ENCODE peak calls at places on chromosomes 5 and 9, in nine cellular contexts. F is brain microvascular endothelial cell; P is NT2/D1; M is PC-3; H is CD4-positive, alpha-beta memory T cell; Q is breast epithelium; U is mesendoderm; Z is heart left ventricle; V is astrocyte. D is an unnamed sample.

GRCh38 chr5:141947366-141947765 is 10.6 kb downstream of the PCDH12 start:
- DNase-seq in Z (no peak), M (no peak), V (no peak), F (no peak), P (no peak), Q (no peak), H (no peak), U (no peak), D (no peak)

GRCh38 chr9:122004589-122004988 is 88.5 kb downstream of the TTLL11 start:
- DNase-seq in V (no peak), U (no peak), Z (no peak), H (no peak), Q (no peak), F (no peak), M (no peak), P (no peak), D (no peak)

GRCh38 chr5:78549043-78549442 is 99.5 kb downstream of the LHFPL2 start:
- DNase-seq in M (no peak), F (no peak), Z (no peak), P (no peak), V (no peak), Q (no peak), H (no peak), U (no peak), D (no peak)

GRCh38 chr9:137028281-137029057 is 432 bp upstream of the ABCA2 start:
- DNase-seq in V (no peak), U (peak; percentile 34), F (no peak), P (no peak), M (peak; percentile 61), H (peak; percentile 69), Q (peak; percentile 73), Z (peak; percentile 72), D (peak; percentile 70)

GRCh38 chr5:52831776-52832511 is 44.2 kb downstream of the ITGA1 start:
- DNase-seq in Z (no peak), F (no peak), M (no peak), H (no peak), V (no peak), U (no peak), Q (no peak), P (no peak), D (no peak)

GRCh38 chr5:157372472-157372822 is 87.6 kb upstream of the NIPAL4 start:
- DNase-seq in M (peak; percentile 83), U (no peak), Z (no peak), Q (no peak), V (no peak), H (no peak), P (no peak), F (no peak), D (no peak)

GRCh38 chr5:71483355-71483754 is 27.9 kb downstream of the BDP1 start:
- DNase-seq in Q (no peak), U (peak; percentile 37), V (peak; percentile 89), P (no peak), M (peak; percentile 80), F (peak; percentile 11), H (no peak), Z (no peak), D (no peak)

GRCh38 chr9:110157812-110158629 is 49.9 kb downstream of the C9orf152 start:
- DNase-seq in M (no peak), H (no peak), Q (no peak), P (no peak), F (no peak), V (no peak), Z (no peak), U (no peak), D (no peak)

GRCh38 chr5:123937230-123937629 is 425.3 kb downstream of the CSNK1G3 start:
- DNase-seq in F (peak; percentile 52), V (peak; percentile 18), M (peak; percentile 72), Z (peak; percentile 41), P (peak; percentile 51), Q (no peak), U (peak; percentile 90), H (no peak), D (peak; percentile 15)

GRCh38 chr9:89000281-89000875 is 9.1 kb downstream of the S1PR3 start:
- DNase-seq in H (no peak), F (no peak), U (no peak), Q (no peak), V (no peak), M (no peak), P (no peak), Z (no peak), D (no peak)

GRCh38 chr9:115992834-115993233 is 160.8 kb upstream of the PAPPA start:
- DNase-seq in P (no peak), H (no peak), M (no peak), Q (no peak), F (peak; percentile 60), Z (no peak), U (peak; percentile 24), V (peak; percentile 62), D (no peak)

GRCh38 chr9:134010310-134010709 is 15.0 kb upstream of the BRD3OS start:
- DNase-seq in U (no peak), F (no peak), H (no peak), Z (no peak), Q (no peak), V (no peak), M (no peak), P (no peak), D (no peak)

DNA sequence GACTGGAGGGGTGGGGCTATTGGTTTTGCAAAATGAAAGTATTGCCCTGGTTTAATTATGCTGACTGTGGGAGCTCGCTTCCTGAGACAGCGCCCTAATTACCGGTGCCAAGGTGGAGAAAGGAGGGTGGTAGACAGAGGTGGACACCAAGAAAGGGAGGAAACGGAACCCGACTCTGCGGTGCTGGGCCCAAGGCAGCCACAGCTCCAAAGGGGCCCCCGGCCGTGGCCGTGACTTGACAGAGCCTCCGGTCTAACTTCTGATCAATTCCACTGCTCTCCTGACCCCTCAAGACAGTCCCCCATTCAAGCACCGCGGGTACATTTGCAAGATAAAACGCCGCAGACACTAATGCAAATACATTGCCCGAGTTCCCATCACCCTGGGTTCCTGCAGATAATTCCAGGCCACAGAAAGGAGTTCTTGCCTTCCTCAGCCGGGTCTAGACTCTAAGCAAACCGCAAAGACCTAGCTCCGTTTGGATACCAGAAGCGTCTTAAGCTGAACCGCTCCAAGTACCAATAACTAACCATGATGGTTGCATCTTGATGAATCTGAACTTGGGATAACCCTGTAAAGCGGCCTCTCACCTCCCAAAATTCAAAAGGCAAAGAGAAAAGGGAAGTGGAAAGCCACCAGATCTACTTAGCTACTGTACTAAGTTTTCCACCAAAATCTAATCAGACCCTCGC is 211.0 kb downstream of the MEF2C start:
- DNase-seq in H (no peak), M (no peak), V (peak; percentile 64), Z (no peak), U (peak; percentile 61), F (no peak), Q (no peak), P (peak; percentile 71), D (no peak)
- H3K27me3 ChIP-seq in H (peaks cover 72% of the 10 kb centered on the region), M (no peaks in the 10 kb centered on the region), V (peaks cover 8% of the 10 kb centered on the region), Z (peaks cover 98% of the 10 kb centered on the region), U (peaks cover 38% of the 10 kb centered on the region), F (peaks cover 96% of the 10 kb centered on the region), Q (peaks cover 98% of the 10 kb centered on the region), P (peaks cover 96% of the 10 kb centered on the region), D (no peaks in the 10 kb centered on the region)

GRCh38 chr5:39017504-39017903 is 56.7 kb downstream of the RICTOR start:
- DNase-seq in H (no peak), P (no peak), V (no peak), U (no peak), M (no peak), F (no peak), Z (no peak), Q (no peak), D (no peak)

GRCh38 chr5:39013938-39014337 is 60.3 kb downstream of the RICTOR start:
- DNase-seq in Q (no peak), V (peak; percentile 39), F (no peak), M (no peak), Z (no peak), U (no peak), P (no peak), H (no peak), D (no peak)

GRCh38 chr5:39014544-39014943 is 59.7 kb downstream of the RICTOR start:
- DNase-seq in Q (no peak), P (no peak), H (no peak), Z (no peak), U (peak; percentile 60), V (peak; percentile 92), M (no peak), F (peak; percentile 93), D (no peak)

GRCh38 chr5:39016587-39017275 is 57.5 kb downstream of the RICTOR start:
- DNase-seq in U (no peak), Z (no peak), M (no peak), P (no peak), H (no peak), F (no peak), V (peak; percentile 15), Q (no peak), D (no peak)

GRCh38 chr5:39015743-39016586 is 58.2 kb downstream of the RICTOR start:
- DNase-seq in P (no peak), F (peak; percentile 66), V (peak; percentile 81), M (peak; percentile 85), Z (no peak), U (no peak), Q (no peak), H (no peak), D (no peak)
- H3K4me3 ChIP-seq in P (no peak overlapping the region), F (no peak overlapping the region), V (peak overlapping the region; percentile 2), M (peak overlapping the region; percentile 16), Z (no peak overlapping the region), U (no peak overlapping the region), Q (no peak overlapping the region), H (no peak overlapping the region), D (no peak overlapping the region)

DNA sequence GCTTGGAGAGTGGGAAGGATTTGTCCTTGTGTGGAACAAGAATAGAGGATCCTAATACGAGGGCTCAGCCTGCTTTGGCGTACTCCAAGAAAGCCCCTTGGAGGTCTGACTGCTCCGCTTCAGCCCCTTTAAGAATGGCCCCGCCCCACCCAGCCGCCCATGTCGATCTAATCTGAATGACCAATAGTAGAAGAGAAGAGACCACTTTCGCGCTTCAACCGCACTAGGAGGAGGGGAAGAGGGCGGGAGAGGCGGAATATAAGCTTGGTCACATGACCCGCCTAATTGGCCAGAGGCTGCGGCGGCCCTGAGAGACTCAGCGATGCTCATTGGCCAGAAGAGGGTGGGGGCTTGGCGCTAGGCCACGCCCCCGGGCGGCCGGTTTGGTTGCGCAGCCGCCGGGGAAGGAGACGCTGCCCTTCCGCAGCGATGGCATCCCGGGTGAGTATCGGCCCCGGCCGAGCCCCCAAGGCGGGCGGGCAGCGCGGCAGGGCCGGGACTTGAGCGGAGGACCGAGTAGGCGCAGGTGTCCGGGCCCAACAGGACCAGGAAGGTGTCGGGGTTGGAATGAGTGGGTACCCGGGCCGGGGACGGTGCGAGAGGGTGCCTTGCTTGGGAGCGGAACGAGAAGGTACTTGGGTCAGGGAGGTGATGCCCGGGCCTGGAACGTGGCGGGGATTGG is at the start of gene MIGA2:
- DNase-seq in Q (peak; percentile 96), F (peak; percentile 98), V (peak; percentile 97), H (peak; percentile 95), M (peak; percentile 96), P (peak; percentile 99), U (peak; percentile 100), Z (peak; percentile 98), D (peak; percentile 97)
- H3K27me3 ChIP-seq in Q (no peaks in the 10 kb centered on the region), F (no peaks in the 10 kb centered on the region), V (no peaks in the 10 kb centered on the region), H (no peaks in the 10 kb centered on the region), M (no peaks in the 10 kb centered on the region), P (no peaks in the 10 kb centered on the region), U (no peaks in the 10 kb centered on the region), Z (no peaks in the 10 kb centered on the region), D (no peaks in the 10 kb centered on the region)

DNA sequence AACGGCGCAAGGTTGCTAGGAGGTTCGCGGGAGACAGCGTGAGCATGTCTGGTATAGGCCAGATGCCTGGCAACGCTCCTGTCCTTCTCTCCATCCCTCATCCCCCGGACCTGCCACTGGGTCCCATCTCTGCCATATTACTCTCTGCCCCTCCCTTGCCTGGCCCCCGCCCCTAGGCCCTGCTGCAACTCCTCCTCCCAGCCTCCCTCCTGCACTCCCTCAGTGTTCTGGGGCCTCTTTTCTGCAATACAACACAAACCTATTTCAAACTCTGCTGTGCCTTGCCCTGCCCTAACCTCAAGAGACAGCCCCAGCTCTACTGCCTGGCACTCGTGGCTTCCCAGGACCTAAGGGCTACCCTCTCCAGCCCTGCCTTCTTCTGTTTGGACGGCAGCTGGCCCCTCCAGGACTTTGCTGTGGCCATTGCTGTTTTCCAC is 8.9 kb upstream of the DBN1 start:
- DNase-seq in Q (no peak), M (no peak), P (no peak), H (no peak), F (no peak), V (no peak), Z (no peak), U (no peak), D (no peak)
- H3K4me3 ChIP-seq in Q (no peak overlapping the region), M (no peak overlapping the region), P (no peak overlapping the region), H (no peak overlapping the region), F (no peak overlapping the region), V (no peak overlapping the region), Z (no peak overlapping the region), U (no peak overlapping the region), D (no peak overlapping the region)

D was measured in GM06990.